ENCODE peak calls at places on chromosomes 11 and 22, in seven cellular contexts. W is H9, Q is aorta, U is lung, H is small intestine, F is Peyer's patch, L is thoracic aorta. C is an unnamed sample.

GRCh38 chr22:29311468-29312217 is 3.9 kb downstream of the RASL10A start:
- DNase-seq in W (no peak), Q (peak; percentile 64), U (no peak), H (no peak), F (peak; percentile 59), L (no peak), C (no peak)

GRCh38 chr11:86795962-86796361 is 4.4 kb upstream of the PRSS23 start:
- DNase-seq in W (no peak), Q (no peak), U (no peak), H (no peak), F (no peak), L (no peak), C (no peak)

GRCh38 chr22:22375586-22376351 is 131.2 kb downstream of the VPREB1 start:
- DNase-seq in W (no peak), Q (no peak), U (no peak), H (no peak), F (no peak), L (no peak), C (no peak)

GRCh38 chr11:122439911-122440782 is 215.4 kb upstream of the UBASH3B start:
- DNase-seq in W (peak; percentile 66), Q (no peak), U (no peak), H (peak; percentile 5), F (no peak), L (no peak), C (no peak)

GRCh38 chr11:2185324-2186085 is 13.9 kb upstream of the TH start:
- DNase-seq in W (no peak), Q (no peak), U (no peak), H (no peak), F (no peak), L (no peak), C (no peak)

GRCh38 chr11:132962026-132962425 is 570.3 kb downstream of the OPCML start:
- DNase-seq in W (no peak), Q (no peak), U (no peak), H (no peak), F (no peak), L (no peak), C (no peak)

GRCh38 chr11:65113361-65113756 is 1.7 kb downstream of the TM7SF2 start:
- DNase-seq in W (no peak), Q (no peak), U (no peak), H (no peak), F (no peak), L (no peak), C (no peak)

GRCh38 chr11:17475666-17476316 is 854 bp downstream of the ABCC8 start:
- DNase-seq in W (peak; percentile 39), Q (no peak), U (no peak), H (no peak), F (no peak), L (no peak), C (no peak)

GRCh38 chr11:93906486-93906885 is 56.1 kb upstream of the VSTM5 start:
- DNase-seq in W (no peak), Q (no peak), U (no peak), H (no peak), F (no peak), L (no peak), C (no peak)

GRCh38 chr22:20511578-20512259 is 4.3 kb downstream of the MED15 start:
- DNase-seq in W (no peak), Q (no peak), U (no peak), H (no peak), F (no peak), L (no peak), C (no peak)

GRCh38 chr22:44623771-44624510 is 78.1 kb upstream of the PRR5 start:
- DNase-seq in W (peak; percentile 50), Q (no peak), U (no peak), H (no peak), F (no peak), L (no peak), C (no peak)

GRCh38 chr11:68989936-68990606 is 9.3 kb upstream of the MRGPRD start:
- DNase-seq in W (peak; percentile 11), Q (no peak), U (no peak), H (no peak), F (no peak), L (no peak), C (no peak)

GRCh38 chr11:68002575-68002942 is 1.3 kb downstream of the UNC93B1 start:
- DNase-seq in W (no peak), Q (peak; percentile 82), U (no peak), H (no peak), F (no peak), L (no peak), C (no peak)

GRCh38 chr11:88327462-88328143 is 9.9 kb downstream of the CTSC start:
- DNase-seq in W (no peak), Q (no peak), U (no peak), H (no peak), F (no peak), L (no peak), C (no peak)

GRCh38 chr22:49363526-49364230 is 464.0 kb downstream of the BRD1 start:
- DNase-seq in W (no peak), Q (no peak), U (peak; percentile 22), H (no peak), F (no peak), L (no peak), C (no peak)

GRCh38 chr11:62985351-62985750 is 584 bp upstream of the SLC22A6 start:
- DNase-seq in W (no peak), Q (no peak), U (no peak), H (no peak), F (no peak), L (no peak), C (no peak)

GRCh38 chr22:22721681-22722309 is 77.4 kb downstream of the GGTLC2 start:
- DNase-seq in W (no peak), Q (no peak), U (no peak), H (no peak), F (no peak), L (no peak), C (no peak)

GRCh38 chr22:19522190-19522880 is 1.9 kb downstream of the CLDN5 start:
- DNase-seq in W (peak; percentile 43), Q (no peak), U (no peak), H (no peak), F (no peak), L (no peak), C (no peak)

GRCh38 chr22:47633111-47633510 is 870.7 kb downstream of the TBC1D22A start:
- DNase-seq in W (no peak), Q (no peak), U (no peak), H (no peak), F (no peak), L (no peak), C (no peak)
- H3K9me3 ChIP-seq in W (no peaks in the 10 kb centered on the region), Q (peaks cover 4% of the 10 kb centered on the region), U (no peaks in the 10 kb centered on the region), H (no peaks in the 10 kb centered on the region), F (no peaks in the 10 kb centered on the region), L (no peaks in the 10 kb centered on the region), C (peaks cover 4% of the 10 kb centered on the region)

DNA sequence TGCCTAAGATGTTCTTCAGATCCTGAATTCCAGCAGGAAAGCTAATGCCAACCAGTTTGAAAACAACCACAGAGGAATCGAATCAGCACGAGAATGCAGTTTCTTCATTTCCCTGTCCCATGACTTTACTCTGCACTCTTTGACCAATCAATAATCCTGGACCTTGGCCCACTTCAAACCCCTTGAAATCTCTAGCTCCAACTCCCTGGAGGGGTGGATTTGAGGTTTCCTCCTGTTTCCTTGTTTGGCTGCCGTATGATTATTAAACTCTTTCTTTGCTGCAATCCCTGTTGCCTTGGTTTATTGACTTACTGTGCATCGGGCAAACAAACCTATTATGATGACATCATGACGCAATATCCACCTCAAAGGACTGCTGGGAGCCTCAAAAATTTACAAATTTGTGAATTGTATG is 109.3 kb downstream of the FBXO7 start:
- DNase-seq in W (no peak), Q (no peak), U (no peak), H (peak; percentile 6), F (no peak), L (no peak), C (no peak)
- H3K4me1 ChIP-seq in W (no peaks in the 10 kb centered on the region), Q (no peaks in the 10 kb centered on the region), U (peaks cover 8% of the 10 kb centered on the region), H (no peaks in the 10 kb centered on the region), F (no peaks in the 10 kb centered on the region), L (peaks cover 19% of the 10 kb centered on the region), C (no peaks in the 10 kb centered on the region)

GRCh38 chr11:90496722-90497121 is 273.9 kb upstream of the CHORDC1 start:
- DNase-seq in W (no peak), Q (no peak), U (no peak), H (no peak), F (no peak), L (no peak), C (no peak)

GRCh38 chr11:90491466-90491865 is 268.6 kb upstream of the CHORDC1 start:
- DNase-seq in W (no peak), Q (no peak), U (no peak), H (no peak), F (no peak), L (no peak), C (no peak)

GRCh38 chr11:90493379-90493778 is 270.5 kb upstream of the CHORDC1 start:
- DNase-seq in W (no peak), Q (no peak), U (no peak), H (no peak), F (no peak), L (no peak), C (no peak)
- H3K9me3 ChIP-seq in W (no peaks in the 10 kb centered on the region), Q (no peaks in the 10 kb centered on the region), U (no peaks in the 10 kb centered on the region), H (no peaks in the 10 kb centered on the region), F (no peaks in the 10 kb centered on the region), L (peaks cover 3% of the 10 kb centered on the region), C (no peaks in the 10 kb centered on the region)

GRCh38 chr22:37178350-37179125 is 9.5 kb downstream of the C1QTNF6 start:
- DNase-seq in W (no peak), Q (peak; percentile 44), U (no peak), H (peak; percentile 52), F (peak; percentile 61), L (no peak), C (peak; percentile 87)

GRCh38 chr22:37176464-37177061 is 11.5 kb downstream of the C1QTNF6 start:
- DNase-seq in W (no peak), Q (peak; percentile 88), U (no peak), H (peak; percentile 38), F (peak; percentile 56), L (no peak), C (peak; percentile 74)

GRCh38 chr22:37177221-37177620 is 10.8 kb downstream of the C1QTNF6 start:
- DNase-seq in W (no peak), Q (peak; percentile 35), U (no peak), H (no peak), F (no peak), L (no peak), C (peak; percentile 45)

GRCh38 chr22:37179126-37179470 is 8.9 kb downstream of the C1QTNF6 start:
- DNase-seq in W (no peak), Q (no peak), U (no peak), H (no peak), F (no peak), L (no peak), C (no peak)

DNA sequence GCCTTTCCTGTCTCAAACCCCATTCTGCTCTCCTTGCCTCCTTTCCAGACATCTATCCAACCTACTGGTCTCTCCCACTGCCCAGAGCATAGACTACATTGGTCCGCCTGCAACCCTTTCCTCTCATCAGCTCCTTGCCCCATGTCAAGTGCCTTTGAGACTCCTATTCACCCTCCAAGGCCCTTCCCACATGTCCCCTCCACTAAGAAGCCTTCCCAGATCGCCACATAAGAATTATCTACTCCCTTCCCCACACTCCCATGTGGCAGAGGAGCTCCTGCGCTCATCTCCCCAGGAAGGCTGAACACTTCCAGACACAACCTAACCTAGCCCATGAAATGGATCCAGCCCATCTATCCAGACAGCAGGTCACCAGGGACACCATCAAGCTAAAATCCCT is 10.3 kb downstream of the C1QTNF6 start:
- DNase-seq in W (no peak), Q (no peak), U (no peak), H (no peak), F (peak; percentile 18), L (no peak), C (peak; percentile 11)
- H3K4me1 ChIP-seq in W (no peaks in the 10 kb centered on the region), Q (no peaks in the 10 kb centered on the region), U (no peaks in the 10 kb centered on the region), H (peaks cover 7% of the 10 kb centered on the region), F (no peaks in the 10 kb centered on the region), L (peaks cover 16% of the 10 kb centered on the region), C (peaks cover 44% of the 10 kb centered on the region)

C was measured in mucosa of descending colon.